ENCODE peak calls at places on chromosomes 12 and 14, in eight cellular contexts. X is adipocyte; A is mammary epithelial cell; M is CD8-positive, alpha-beta T cell; P is cardiac muscle cell; I is T-helper 17 cell; N is lung; E is PC-9. U is an unnamed sample.

GRCh38 chr14:34256223-34256622 is 205.8 kb downstream of the SPTSSA start:
- DNase-seq in X (no peak), A (peak; percentile 49), M (no peak), P (no peak), I (no peak), N (no peak), E (no peak), U (no peak)

GRCh38 chr12:30582943-30583342 is 112.7 kb downstream of the IPO8 start:
- DNase-seq in X (no peak), A (peak; percentile 2), M (no peak), P (no peak), I (no peak), N (no peak), E (no peak), U (no peak)

GRCh38 chr12:99529966-99530365 is 117.6 kb upstream of the GARIN6 start:
- DNase-seq in X (peak; percentile 35), A (peak; percentile 49), M (no peak), P (no peak), I (no peak), N (no peak), E (no peak), U (no peak)

GRCh38 chr14:98144964-98145363 is 1127.0 kb downstream of the BCL11B start:
- DNase-seq in X (no peak), A (peak; percentile 2), M (no peak), P (no peak), I (no peak), N (no peak), E (no peak), U (no peak)

GRCh38 chr12:16130359-16130758 is 147.1 kb downstream of the SLC15A5 start:
- DNase-seq in X (no peak), A (no peak), M (no peak), P (no peak), I (no peak), N (no peak), E (no peak), U (no peak)

GRCh38 chr12:82818276-82819035 is 131.8 kb downstream of the TMTC2 start:
- DNase-seq in X (peak; percentile 23), A (peak; percentile 28), M (no peak), P (no peak), I (no peak), N (no peak), E (peak; percentile 35), U (no peak)

GRCh38 chr12:44603701-44604100 is 272.4 kb downstream of the NELL2 start:
- DNase-seq in X (no peak), A (no peak), M (no peak), P (no peak), I (no peak), N (no peak), E (no peak), U (no peak)

GRCh38 chr12:61308220-61308619 is 952.0 kb upstream of the USP15 start:
- DNase-seq in X (no peak), A (no peak), M (no peak), P (no peak), I (no peak), N (no peak), E (no peak), U (no peak)

GRCh38 chr12:56951582-56952339 is 5.6 kb downstream of the RDH16 start:
- DNase-seq in X (no peak), A (no peak), M (no peak), P (no peak), I (no peak), N (no peak), E (no peak), U (no peak)

GRCh38 chr14:34766611-34767010 is 52.2 kb upstream of the CFL2 start:
- DNase-seq in X (peak; percentile 84), A (no peak), M (no peak), P (peak; percentile 27), I (no peak), N (no peak), E (no peak), U (no peak)

GRCh38 chr12:92707926-92708325 is 5.1 kb downstream of the PLEKHG7 start:
- DNase-seq in X (no peak), A (no peak), M (no peak), P (no peak), I (no peak), N (no peak), E (no peak), U (no peak)

GRCh38 chr12:97386133-97386581 is 76.4 kb upstream of the RMST start:
- DNase-seq in X (no peak), A (no peak), M (no peak), P (no peak), I (no peak), N (no peak), E (no peak), U (no peak)

GRCh38 chr12:124682425-124683329 is 115.3 kb upstream of the NCOR2 start:
- DNase-seq in X (no peak), A (no peak), M (no peak), P (no peak), I (no peak), N (no peak), E (no peak), U (no peak)

GRCh38 chr14:35632276-35633071 is 98.5 kb downstream of the INSM2 start:
- DNase-seq in X (peak; percentile 40), A (peak; percentile 7), M (no peak), P (peak; percentile 21), I (no peak), N (no peak), E (no peak), U (no peak)

GRCh38 chr14:97120204-97121120 is 323.3 kb downstream of the VRK1 start:
- DNase-seq in X (no peak), A (no peak), M (no peak), P (no peak), I (no peak), N (no peak), E (no peak), U (no peak)

GRCh38 chr12:34604631-34605509 is 582.6 kb downstream of the ALG10 start:
- DNase-seq in X (no peak), A (no peak), M (no peak), P (no peak), I (no peak), N (no peak), E (no peak), U (no peak)

GRCh38 chr12:31651893-31652521 is 7.5 kb upstream of the ETFBKMT start:
- DNase-seq in X (no peak), A (no peak), M (no peak), P (peak; percentile 34), I (no peak), N (no peak), E (no peak), U (no peak)

GRCh38 chr14:93857081-93857480 is 68.8 kb upstream of the PRIMA1 start:
- DNase-seq in X (no peak), A (no peak), M (no peak), P (no peak), I (no peak), N (no peak), E (no peak), U (no peak)

GRCh38 chr14:105155681-105156413 is 12.7 kb downstream of the JAG2 start:
- DNase-seq in X (no peak), A (no peak), M (no peak), P (no peak), I (no peak), N (no peak), E (no peak), U (no peak)

GRCh38 chr14:37062191-37062803 is 110.1 kb downstream of the SLC25A21 start:
- DNase-seq in X (no peak), A (no peak), M (no peak), P (no peak), I (no peak), N (no peak), E (no peak), U (no peak)

GRCh38 chr14:52018252-52018651 is 28.9 kb downstream of the RTRAF start:
- DNase-seq in X (peak; percentile 84), A (no peak), M (no peak), P (no peak), I (no peak), N (no peak), E (no peak), U (no peak)

GRCh38 chr12:113075137-113075683 is 18.7 kb downstream of the DTX1 start:
- DNase-seq in X (no peak), A (no peak), M (no peak), P (no peak), I (no peak), N (no peak), E (no peak), U (no peak)

GRCh38 chr12:100404769-100405407 is 48.0 kb downstream of the SLC17A8 start:
- DNase-seq in X (peak; percentile 50), A (peak; percentile 10), M (no peak), P (peak; percentile 54), I (no peak), N (peak; percentile 61), E (no peak), U (no peak)

GRCh38 chr12:114405449-114406271 is at the start of gene TBX5:
- DNase-seq in X (no peak), A (no peak), M (no peak), P (peak; percentile 75), I (no peak), N (no peak), E (no peak), U (no peak)

GRCh38 chr14:103442288-103442687 is 57.1 kb downstream of the MARK3 start:
- DNase-seq in X (peak; percentile 66), A (no peak), M (no peak), P (peak; percentile 54), I (no peak), N (no peak), E (no peak), U (no peak)

DNA sequence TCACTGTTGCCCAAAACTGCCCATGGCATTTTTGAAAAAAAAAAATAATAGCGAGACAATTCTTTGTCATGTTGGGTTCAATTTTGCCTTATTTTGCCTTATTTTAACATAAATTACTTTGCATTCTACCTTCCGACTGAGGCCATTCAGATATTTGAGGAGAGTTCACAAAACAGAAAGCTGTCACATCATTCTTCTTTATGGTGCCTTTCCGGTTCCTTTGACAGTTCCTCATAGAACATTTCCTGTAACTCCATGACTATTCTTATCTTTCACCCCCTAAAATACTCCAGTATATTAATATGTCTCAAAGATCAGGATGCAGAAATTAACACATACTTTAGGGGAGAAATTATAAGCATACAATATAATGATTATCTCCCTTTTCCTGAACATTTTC is 476.7 kb downstream of the NOVA1 start:
- DNase-seq in X (no peak), A (no peak), M (no peak), P (no peak), I (no peak), N (no peak), E (no peak), U (no peak)
- H3K9me3 ChIP-seq in X (no peaks in the 10 kb centered on the region), A (peaks cover 21% of the 10 kb centered on the region), M (no peaks in the 10 kb centered on the region), P (no peaks in the 10 kb centered on the region), I (no peaks in the 10 kb centered on the region), N (no peaks in the 10 kb centered on the region), E (no peaks in the 10 kb centered on the region), U (no peaks in the 10 kb centered on the region)

GRCh38 chr12:133145981-133146380 is 15.6 kb downstream of the ZNF10 start:
- DNase-seq in X (no peak), A (no peak), M (no peak), P (no peak), I (no peak), N (no peak), E (no peak), U (no peak)
- H3K9me3 ChIP-seq in X (peaks cover 99% of the 10 kb centered on the region), A (peaks cover 29% of the 10 kb centered on the region), M (peaks cover 38% of the 10 kb centered on the region), P (peaks cover 3% of the 10 kb centered on the region), I (peaks cover 22% of the 10 kb centered on the region), N (peaks cover 21% of the 10 kb centered on the region), E (peaks cover 35% of the 10 kb centered on the region), U (peaks cover 19% of the 10 kb centered on the region)

GRCh38 chr14:101740981-101741380 is 20.5 kb upstream of the PPP2R5C start:
- DNase-seq in X (no peak), A (no peak), M (no peak), P (no peak), I (no peak), N (no peak), E (no peak), U (no peak)
- H3K9me3 ChIP-seq in X (peaks cover 19% of the 10 kb centered on the region), A (peaks cover 3% of the 10 kb centered on the region), M (no peaks in the 10 kb centered on the region), P (no peaks in the 10 kb centered on the region), I (no peaks in the 10 kb centered on the region), N (no peaks in the 10 kb centered on the region), E (peaks cover 15% of the 10 kb centered on the region), U (peaks cover 8% of the 10 kb centered on the region)

GRCh38 chr12:26036877-26037276 is 78.4 kb downstream of the RASSF8 start:
- DNase-seq in X (no peak), A (no peak), M (no peak), P (no peak), I (no peak), N (no peak), E (no peak), U (no peak)
- H3K9me3 ChIP-seq in X (no peaks in the 10 kb centered on the region), A (no peaks in the 10 kb centered on the region), M (no peaks in the 10 kb centered on the region), P (no peaks in the 10 kb centered on the region), I (no peaks in the 10 kb centered on the region), N (no peaks in the 10 kb centered on the region), E (no peaks in the 10 kb centered on the region), U (no peaks in the 10 kb centered on the region)

U was measured in right atrium auricular region.